ENCODE peak calls at places on chromosome 21, in nine cellular contexts. Y is neural progenitor cell, R is memory B cell, P is stomach, T is Right ventricle myocardium superior, H is PC-9, M is psoas muscle, B is mammary epithelial cell, X is AG09309. Q is an unnamed sample.

GRCh38 chr21:14382486-14382834 is 486 bp downstream of the HSPA13 start:
- DNase-seq in Y (no peak), R (no peak), P (no peak), T (no peak), H (no peak), M (no peak), B (no peak), X (no peak), Q (no peak)

GRCh38 chr21:37509802-37510393 is 143.3 kb downstream of the DYRK1A start:
- DNase-seq in Y (no peak), R (no peak), P (no peak), T (no peak), H (no peak), M (no peak), B (no peak), X (no peak), Q (no peak)

GRCh38 chr21:29453511-29453910 is 154.8 kb downstream of the BACH1 start:
- DNase-seq in Y (no peak), R (no peak), P (no peak), T (no peak), H (no peak), M (no peak), B (no peak), X (no peak), Q (no peak)

GRCh38 chr21:44517175-44517899 is 22.7 kb downstream of the KRTAP10-1 start:
- DNase-seq in Y (no peak), R (no peak), P (peak; percentile 38), T (peak; percentile 42), H (no peak), M (no peak), B (no peak), X (no peak), Q (peak; percentile 44)

GRCh38 chr21:44962481-44962966 is 22.7 kb downstream of the SLX9 start:
- DNase-seq in Y (no peak), R (no peak), P (no peak), T (peak; percentile 43), H (no peak), M (no peak), B (peak; percentile 94), X (peak; percentile 98), Q (no peak)

GRCh38 chr21:34023691-34024381 is 49.5 kb upstream of the MRPS6 start:
- DNase-seq in Y (no peak), R (no peak), P (no peak), T (no peak), H (no peak), M (no peak), B (no peak), X (no peak), Q (no peak)

GRCh38 chr21:25313891-25314646 is 293.2 kb downstream of the MRPL39 start:
- DNase-seq in Y (no peak), R (no peak), P (no peak), T (no peak), H (no peak), M (no peak), B (no peak), X (no peak), Q (no peak)

GRCh38 chr21:45507888-45508508 is 34.2 kb downstream of the SLC19A1 start:
- DNase-seq in Y (no peak), R (no peak), P (no peak), T (no peak), H (no peak), M (no peak), B (no peak), X (no peak), Q (no peak)

GRCh38 chr21:25647632-25648031 is 8.6 kb downstream of the JAM2 start:
- DNase-seq in Y (no peak), R (no peak), P (no peak), T (no peak), H (no peak), M (no peak), B (no peak), X (no peak), Q (no peak)

GRCh38 chr21:38956791-38957571 is 151.3 kb downstream of the ETS2 start:
- DNase-seq in Y (no peak), R (no peak), P (peak; percentile 61), T (peak; percentile 55), H (no peak), M (no peak), B (no peak), X (no peak), Q (no peak)

GRCh38 chr21:17576080-17576835 is 36.4 kb downstream of the BTG3 start:
- DNase-seq in Y (no peak), R (no peak), P (no peak), T (no peak), H (no peak), M (no peak), B (no peak), X (no peak), Q (no peak)

GRCh38 chr21:45582128-45582527 is 39.9 kb upstream of the SLC19A1 start:
- DNase-seq in Y (no peak), R (no peak), P (peak; percentile 11), T (no peak), H (no peak), M (no peak), B (no peak), X (no peak), Q (no peak)

GRCh38 chr21:20627594-20627993 is 370.6 kb upstream of the NCAM2 start:
- DNase-seq in Y (no peak), R (no peak), P (no peak), T (no peak), H (no peak), M (no peak), B (no peak), X (no peak), Q (peak; percentile 43)

GRCh38 chr21:45410151-45410864 is 5.3 kb downstream of the COL18A1 start:
- DNase-seq in Y (no peak), R (no peak), P (no peak), T (peak; percentile 45), H (no peak), M (peak; percentile 23), B (no peak), X (no peak), Q (peak; percentile 41)

GRCh38 chr21:42833439-42833815 is 45.9 kb downstream of the WDR4 start:
- DNase-seq in Y (peak; percentile 52), R (no peak), P (peak; percentile 54), T (no peak), H (no peak), M (no peak), B (no peak), X (no peak), Q (peak; percentile 54)

GRCh38 chr21:42161957-42162681 is 56.8 kb upstream of the ABCG1 start:
- DNase-seq in Y (peak; percentile 22), R (no peak), P (no peak), T (no peak), H (no peak), M (no peak), B (no peak), X (no peak), Q (no peak)

GRCh38 chr21:32257952-32258785 is 20.7 kb downstream of the MIS18A start:
- DNase-seq in Y (peak; percentile 88), R (no peak), P (peak; percentile 73), T (peak; percentile 57), H (peak; percentile 65), M (peak; percentile 60), B (peak; percentile 68), X (peak; percentile 62), Q (peak; percentile 81)

GRCh38 chr21:46604975-46605758 is at the start of gene S100B:
- DNase-seq in Y (peak; percentile 41), R (no peak), P (no peak), T (no peak), H (no peak), M (no peak), B (no peak), X (no peak), Q (no peak)

GRCh38 chr21:28402616-28402989 is 590.1 kb downstream of the LTN1 start:
- DNase-seq in Y (no peak), R (no peak), P (no peak), T (no peak), H (no peak), M (no peak), B (no peak), X (no peak), Q (no peak)

GRCh38 chr21:41983229-41983628 is 26.9 kb downstream of the ZBTB21 start:
- DNase-seq in Y (no peak), R (no peak), P (no peak), T (no peak), H (no peak), M (no peak), B (no peak), X (no peak), Q (no peak)

GRCh38 chr21:44911384-44912157 is 9.1 kb downstream of the ITGB2 start:
- DNase-seq in Y (no peak), R (no peak), P (peak; percentile 89), T (peak; percentile 90), H (peak; percentile 84), M (peak; percentile 56), B (peak; percentile 69), X (no peak), Q (no peak)

GRCh38 chr21:36718951-36719501 is 20.1 kb downstream of the SIM2 start:
- DNase-seq in Y (no peak), R (no peak), P (peak; percentile 84), T (no peak), H (peak; percentile 64), M (no peak), B (peak; percentile 36), X (no peak), Q (peak; percentile 66)

GRCh38 chr21:45292399-45293213 is 4.9 kb upstream of the POFUT2 start:
- DNase-seq in Y (peak; percentile 94), R (peak; percentile 72), P (peak; percentile 84), T (peak; percentile 92), H (peak; percentile 79), M (peak; percentile 87), B (peak; percentile 57), X (no peak), Q (peak; percentile 95)

GRCh38 chr21:45333583-45334121 is 46.0 kb upstream of the POFUT2 start:
- DNase-seq in Y (no peak), R (no peak), P (no peak), T (peak; percentile 13), H (no peak), M (no peak), B (peak; percentile 37), X (no peak), Q (peak; percentile 70)

GRCh38 chr21:35400233-35400939 is 351.3 kb upstream of the RUNX1 start:
- DNase-seq in Y (peak; percentile 36), R (peak; percentile 18), P (no peak), T (no peak), H (peak; percentile 19), M (no peak), B (peak; percentile 81), X (no peak), Q (peak; percentile 18)

GRCh38 chr21:42685036-42685435 is 31.6 kb downstream of the PDE9A start:
- DNase-seq in Y (no peak), R (no peak), P (no peak), T (no peak), H (no peak), M (no peak), B (no peak), X (no peak), Q (peak; percentile 43)

GRCh38 chr21:33025471-33026298 is at the start of gene OLIG2:
- DNase-seq in Y (peak; percentile 96), R (no peak), P (no peak), T (no peak), H (no peak), M (no peak), B (no peak), X (no peak), Q (peak; percentile 91)

GRCh38 chr21:41388259-41388658 is 26.4 kb downstream of the MX2 start:
- DNase-seq in Y (no peak), R (no peak), P (no peak), T (no peak), H (no peak), M (no peak), B (no peak), X (no peak), Q (no peak)

GRCh38 chr21:46159841-46160562 is 4.6 kb upstream of the FTCD start:
- DNase-seq in Y (no peak), R (no peak), P (peak; percentile 14), T (peak; percentile 35), H (no peak), M (no peak), B (no peak), X (no peak), Q (no peak)

GRCh38 chr21:26851109-26851944 is 6.1 kb upstream of the ADAMTS1 start:
- DNase-seq in Y (no peak), R (no peak), P (no peak), T (no peak), H (no peak), M (no peak), B (peak; percentile 33), X (no peak), Q (peak; percentile 63)

GRCh38 chr21:43985690-43986251 is 26.3 kb upstream of the TRAPPC10 start:
- DNase-seq in Y (peak; percentile 65), R (no peak), P (no peak), T (peak; percentile 25), H (no peak), M (no peak), B (no peak), X (no peak), Q (peak; percentile 47)